ENCODE peak calls at places on chromosome 16, in five cellular contexts. S, I, C, L and R are unnamed samples.

GRCh38 chr16:15772579-15773293 is 84.1 kb downstream of the MYH11 start:
- DNase-seq in S (no peak), I (no peak), C (no peak), L (no peak), R (no peak)

GRCh38 chr16:47970291-47970931 is 185.4 kb downstream of the ABCC12 start:
- DNase-seq in S (peak), I (no peak), C (no peak), L (no peak), R (peak)

GRCh38 chr16:58448890-58449289 is 51.1 kb upstream of the NDRG4 start:
- DNase-seq in S (no peak), I (no peak), C (no peak), L (no peak), R (no peak)

GRCh38 chr16:90046971-90047713 is 27.9 kb upstream of the DBNDD1 start:
- DNase-seq in S (peak), I (no peak), C (no peak), L (peak), R (peak)

GRCh38 chr16:66623755-66624154 is 19.3 kb downstream of the CMTM3 start:
- DNase-seq in S (no peak), I (no peak), C (no peak), L (no peak), R (no peak)

GRCh38 chr16:15616068-15616467 is 26.9 kb downstream of the MARF1 start:
- DNase-seq in S (no peak), I (no peak), C (no peak), L (no peak), R (no peak)

GRCh38 chr16:87207509-87207908 is 109.7 kb downstream of the C16orf95 start:
- DNase-seq in S (peak), I (no peak), C (no peak), L (no peak), R (peak)

GRCh38 chr16:50311134-50311528 is 44.8 kb downstream of the ADCY7 start:
- DNase-seq in S (no peak), I (no peak), C (no peak), L (no peak), R (no peak)

GRCh38 chr16:85062728-85063336 is 35.2 kb downstream of the KIAA0513 start:
- DNase-seq in S (no peak), I (no peak), C (no peak), L (no peak), R (no peak)